ENCODE peak calls at places on chromosomes 3 and 15, in six cellular contexts. S is effector memory CD8-positive, alpha-beta T cell; G is amniotic stem cell; N is activated T-helper 1 cell treated with anti-CD3 and anti-CD28 coated beads, Interleukin-12 subunit alpha, Interleukin-12 subunit beta, Interleukin-2, Interleukin-4 antibody, amounts not matched to agents 30 ng/mL and 10 ng/mL and 1 ng/mL, durations not matched to agents 14 hours and 24 hours and 36 hours; C is kidney tubule cell; M is MCF 10A. W is an unnamed sample.

GRCh38 chr15:27576576-27576975 is 522.5 kb downstream of the OCA2 start:
- DNase-seq in S (no peak), G (no peak), N (no peak), C (no peak), M (no peak), W (no peak)

GRCh38 chr15:100061944-100062343 is 279.8 kb downstream of the ADAMTS17 start:
- DNase-seq in S (no peak), G (no peak), N (no peak), C (no peak), M (no peak), W (no peak)

GRCh38 chr15:75647370-75648155 is at the start of gene SNX33:
- DNase-seq in S (peak), G (peak), N (peak), C (peak), M (peak), W (peak)

GRCh38 chr3:196991581-196992460 is 23.2 kb upstream of the PIGZ start:
- DNase-seq in S (no peak), G (no peak), N (no peak), C (no peak), M (no peak), W (no peak)

GRCh38 chr15:73270366-73271097 is 98.2 kb downstream of the HCN4 start:
- DNase-seq in S (no peak), G (no peak), N (no peak), C (no peak), M (no peak), W (no peak)

GRCh38 chr15:43270676-43271306 is 4.1 kb upstream of the TGM5 start:
- DNase-seq in S (no peak), G (no peak), N (no peak), C (no peak), M (no peak), W (no peak)

GRCh38 chr3:57298041-57298440 is 5.6 kb upstream of the ASB14 start:
- DNase-seq in S (no peak), G (no peak), N (no peak), C (peak), M (peak), W (peak)

GRCh38 chr3:66606868-66607267 is 106.0 kb upstream of the LRIG1 start:
- DNase-seq in S (no peak), G (no peak), N (no peak), C (no peak), M (no peak), W (no peak)

GRCh38 chr3:4462641-4463040 is 4.4 kb downstream of the SUMF1 start:
- DNase-seq in S (no peak), G (no peak), N (no peak), C (no peak), M (no peak), W (no peak)

GRCh38 chr15:80801891-80802680 is 22.9 kb downstream of the CEMIP start:
- DNase-seq in S (no peak), G (no peak), N (no peak), C (no peak), M (peak), W (no peak)